ENCODE peak calls at places on chromosomes 11 and 22, in eight cellular contexts. Z is CD4-positive, alpha-beta T cell; W is Peyer's patch; F is colonic mucosa; A is HCT116; E is breast epithelium; R is sigmoid colon; U is suprapubic skin. B is an unnamed sample.

GRCh38 chr11:107567739-107568335 is 2.3 kb upstream of the ALKBH8 start:
- DNase-seq in U (no peak), A (no peak), R (no peak), E (no peak), W (no peak), F (no peak), Z (no peak), B (no peak)

GRCh38 chr22:39960791-39961746 is 872 bp downstream of the TMA7B start:
- DNase-seq in F (no peak), E (no peak), A (no peak), R (no peak), U (no peak), W (peak), Z (peak), B (peak)

GRCh38 chr22:38271927-38272372 is 860 bp downstream of the TMEM184B start:
- DNase-seq in U (no peak), A (no peak), F (peak), Z (no peak), E (peak), W (peak), R (no peak), B (peak)

GRCh38 chr11:7605544-7605943 is 67.8 kb downstream of the CYB5R2 start:
- DNase-seq in Z (no peak), F (no peak), U (no peak), A (peak), W (no peak), E (no peak), R (no peak), B (peak)

GRCh38 chr22:48490513-48491411 is 1336.9 kb downstream of the BRD1 start:
- DNase-seq in Z (no peak), R (peak), U (no peak), A (no peak), F (no peak), E (no peak), W (peak), B (no peak)

GRCh38 chr11:70104419-70104818 is 26.3 kb downstream of the ANO1 start:
- DNase-seq in U (no peak), E (no peak), F (no peak), W (no peak), Z (no peak), A (no peak), R (no peak), B (no peak)

GRCh38 chr22:49077036-49077393 is 750.7 kb downstream of the BRD1 start:
- DNase-seq in U (no peak), F (no peak), R (peak), W (no peak), E (no peak), Z (no peak), A (no peak), B (no peak)

GRCh38 chr11:14308114-14308896 is 50.7 kb downstream of the RRAS2 start:
- DNase-seq in A (peak), E (no peak), U (no peak), W (no peak), Z (no peak), F (no peak), R (no peak), B (no peak)

GRCh38 chr11:954392-955144 is 28.9 kb downstream of the AP2A2 start:
- DNase-seq in A (no peak), E (no peak), F (no peak), Z (no peak), R (no peak), U (no peak), W (no peak), B (no peak)

GRCh38 chr11:2132874-2133480 is 6.2 kb downstream of the IGF2 start:
- DNase-seq in A (no peak), U (no peak), Z (no peak), R (no peak), W (no peak), E (no peak), F (no peak), B (no peak)

GRCh38 chr22:46756097-46756496 is 6.4 kb upstream of the TBC1D22A start:
- DNase-seq in E (no peak), W (no peak), Z (no peak), A (no peak), R (no peak), F (no peak), U (no peak), B (no peak)

GRCh38 chr11:2296913-2297622 is 4.7 kb downstream of the C11orf21 start:
- DNase-seq in Z (no peak), W (no peak), F (no peak), A (no peak), E (no peak), R (peak), U (no peak), B (no peak)

GRCh38 chr11:4665424-4665823 is 21.6 kb downstream of the OR51E1 start:
- DNase-seq in U (no peak), F (no peak), Z (no peak), W (no peak), R (no peak), E (no peak), A (no peak), B (no peak)

GRCh38 chr11:69055212-69055586 is 6.5 kb downstream of the TPCN2 start:
- DNase-seq in A (no peak), R (no peak), F (peak), U (no peak), Z (no peak), E (no peak), W (peak), B (no peak)

GRCh38 chr11:71461696-71462095 is 8.7 kb downstream of the NADSYN1 start:
- DNase-seq in A (no peak), E (no peak), Z (no peak), R (no peak), U (no peak), W (no peak), F (no peak), B (no peak)

GRCh38 chr11:62392506-62392905 is 26.3 kb upstream of the SCGB1A1 start:
- DNase-seq in W (no peak), Z (no peak), F (no peak), A (no peak), E (no peak), R (no peak), U (no peak), B (no peak)

GRCh38 chr22:32880061-32880460 is 78.6 kb downstream of the TIMP3 start:
- DNase-seq in E (no peak), A (no peak), R (no peak), U (no peak), Z (no peak), W (no peak), F (no peak), B (no peak)

GRCh38 chr11:45665206-45665932 is at the start of gene CHST1:
- DNase-seq in W (peak), A (no peak), R (peak), U (no peak), E (no peak), Z (no peak), F (peak), B (peak)

GRCh38 chr11:117076941-117077659 is 21.1 kb downstream of the SIK3 start:
- DNase-seq in W (no peak), E (no peak), U (no peak), F (no peak), A (no peak), R (no peak), Z (no peak), B (no peak)

GRCh38 chr11:1453611-1454386 is 32.8 kb downstream of the MOB2 start:
- DNase-seq in U (no peak), Z (peak), E (no peak), A (no peak), W (peak), F (peak), R (peak), B (peak)

GRCh38 chr11:9530020-9530628 is 43.3 kb upstream of the WEE1 start:
- DNase-seq in Z (no peak), W (no peak), R (no peak), F (no peak), U (no peak), A (no peak), E (peak), B (no peak)

GRCh38 chr11:83249972-83250593 is 36.1 kb downstream of the CCDC90B start:
- DNase-seq in R (no peak), U (no peak), F (no peak), Z (no peak), E (no peak), A (peak), W (no peak), B (no peak)

GRCh38 chr11:17533782-17534415 is 10.3 kb downstream of the USH1C start:
- DNase-seq in U (no peak), E (no peak), F (no peak), A (no peak), W (no peak), R (no peak), Z (no peak), B (no peak)

GRCh38 chr22:34765115-34765514 is 300.8 kb upstream of the ISX start:
- DNase-seq in A (no peak), Z (no peak), U (no peak), R (no peak), W (no peak), E (no peak), F (no peak), B (no peak)

GRCh38 chr11:88231894-88232482 is 56.7 kb upstream of the RAB38 start:
- DNase-seq in Z (no peak), E (no peak), U (no peak), W (no peak), A (no peak), R (no peak), F (no peak), B (no peak)

GRCh38 chr11:88039512-88040496 is 135.4 kb downstream of the RAB38 start:
- DNase-seq in A (no peak), U (no peak), E (no peak), F (no peak), R (no peak), Z (no peak), W (no peak), B (no peak)

GRCh38 chr11:2529636-2530035 is 84.8 kb downstream of the KCNQ1 start:
- DNase-seq in Z (no peak), F (no peak), A (no peak), R (peak), E (no peak), U (peak), W (peak), B (no peak)

GRCh38 chr22:19576460-19577421 is 52.5 kb upstream of the CLDN5 start:
- DNase-seq in A (no peak), W (no peak), E (no peak), U (no peak), R (peak), F (no peak), Z (peak), B (no peak)

GRCh38 chr11:87491381-87491780 is 453.6 kb downstream of the TMEM135 start:
- DNase-seq in F (no peak), A (no peak), U (no peak), W (no peak), Z (no peak), E (no peak), R (no peak), B (no peak)

GRCh38 chr11:128411812-128412211 is 175.5 kb downstream of the ETS1 start:
- DNase-seq in W (no peak), E (no peak), U (no peak), F (no peak), Z (no peak), A (no peak), R (no peak), B (no peak)

GRCh38 chr22:20111689-20112622 is 3.9 kb upstream of the RANBP1 start:
- DNase-seq in A (no peak), F (no peak), U (no peak), Z (no peak), R (no peak), W (no peak), E (no peak), B (no peak)

GRCh38 chr22:22769434-22770279 is 118.0 kb upstream of the IGLL5 start:
- DNase-seq in A (no peak), W (no peak), U (no peak), E (no peak), R (no peak), Z (no peak), F (no peak), B (no peak)

GRCh38 chr22:26681395-26681821 is 24.0 kb downstream of the MIAT start:
- DNase-seq in F (no peak), U (no peak), R (no peak), W (no peak), E (no peak), Z (no peak), A (no peak), B (peak)

GRCh38 chr11:69292221-69292648 is 1.7 kb upstream of the MYEOV start:
- DNase-seq in W (peak), Z (peak), R (no peak), E (no peak), U (no peak), A (no peak), F (no peak), B (no peak)

GRCh38 chr11:64834723-64835615 is 9.5 kb downstream of the CDC42BPG start:
- DNase-seq in Z (no peak), E (peak), A (no peak), R (no peak), U (no peak), F (no peak), W (no peak), B (peak)

GRCh38 chr22:38738475-38739070 is 17.2 kb downstream of the SUN2 start:
- DNase-seq in W (no peak), Z (no peak), R (no peak), U (no peak), E (no peak), A (no peak), F (no peak), B (no peak)

GRCh38 chr11:2724653-2725366 is 25.0 kb upstream of the KCNQ1OT1 start:
- DNase-seq in E (peak), U (no peak), W (peak), A (no peak), F (no peak), R (peak), Z (no peak), B (no peak)

GRCh38 chr11:90252053-90252452 is 29.2 kb upstream of the CHORDC1 start:
- DNase-seq in U (no peak), A (no peak), R (no peak), E (no peak), F (no peak), Z (no peak), W (no peak), B (no peak)

GRCh38 chr11:102319544-102319943 is 2.3 kb downstream of the BIRC3 start:
- DNase-seq in F (no peak), R (no peak), E (no peak), A (no peak), Z (no peak), U (no peak), W (no peak), B (no peak)
- H3K27ac ChIP-seq in F (no peak), R (peak), E (no peak), A (no peak), Z (peak), U (no peak), W (peak), B (no peak)

DNA sequence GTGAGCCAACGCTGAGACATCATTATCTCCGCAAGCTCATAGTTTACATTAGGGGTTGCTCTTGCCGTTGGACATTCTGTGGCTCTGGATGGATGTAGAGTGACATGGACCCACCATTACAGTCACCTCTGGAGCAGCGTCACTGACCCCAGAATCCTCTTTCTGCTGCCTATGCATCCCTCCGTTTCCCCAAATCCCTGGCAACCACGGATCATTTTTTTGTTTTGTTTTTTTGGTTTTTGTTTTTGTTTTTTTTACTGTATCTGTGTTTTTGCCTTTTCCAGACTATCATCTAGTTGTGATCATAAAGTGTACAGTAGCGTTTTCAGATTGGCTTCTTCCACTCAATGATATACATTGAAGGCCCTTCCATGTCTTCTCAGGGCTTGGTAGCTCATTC is 4.0 kb downstream of the PARVB start:
- DNase-seq in F (no peak), E (no peak), A (no peak), R (no peak), Z (no peak), U (no peak), W (no peak), B (no peak)
- H3K27ac ChIP-seq in F (no peak), E (no peak), A (no peak), R (no peak), Z (no peak), U (no peak), W (peak), B (peak)

GRCh38 chr22:24190159-24190540 is 8.9 kb downstream of the SUSD2 start:
- DNase-seq in U (no peak), F (no peak), A (no peak), E (no peak), R (peak), W (no peak), Z (no peak), B (no peak)
- H3K27ac ChIP-seq in U (no peak), F (no peak), A (peak), E (peak), R (no peak), W (no peak), Z (no peak), B (no peak)

GRCh38 chr11:15893080-15893492 is 463.3 kb downstream of the SOX6 start:
- DNase-seq in F (peak), Z (no peak), A (no peak), W (no peak), R (no peak), U (no peak), E (no peak), B (no peak)
- H3K27ac ChIP-seq in F (no peak), Z (no peak), A (no peak), W (no peak), R (no peak), U (no peak), E (no peak), B (no peak)

GRCh38 chr11:20762980-20763379 is 93.6 kb downstream of the NELL1 start:
- DNase-seq in U (no peak), R (no peak), W (no peak), E (no peak), F (no peak), A (no peak), Z (no peak), B (no peak)

GRCh38 chr11:20759541-20759940 is 90.2 kb downstream of the NELL1 start:
- DNase-seq in U (no peak), W (no peak), R (no peak), A (no peak), Z (no peak), F (no peak), E (no peak), B (no peak)

GRCh38 chr11:20762112-20762511 is 92.7 kb downstream of the NELL1 start:
- DNase-seq in Z (no peak), R (no peak), E (no peak), A (no peak), W (no peak), F (no peak), U (no peak), B (no peak)
- H3K27ac ChIP-seq in Z (no peak), R (no peak), E (no peak), A (no peak), W (no peak), F (no peak), U (no peak), B (no peak)

GRCh38 chr11:111820059-111820375 is 51.4 kb downstream of the ALG9 start:
- DNase-seq in F (no peak), A (no peak), Z (no peak), W (no peak), E (no peak), U (no peak), R (no peak), B (no peak)
- H3K27ac ChIP-seq in F (no peak), A (no peak), Z (no peak), W (peak), E (peak), U (peak), R (peak), B (peak)

GRCh38 chr22:42075277-42075676 is 1.2 kb downstream of the PHETA2 start:
- DNase-seq in W (peak), Z (no peak), R (no peak), U (peak), E (no peak), F (no peak), A (no peak), B (no peak)
- H3K27ac ChIP-seq in W (peak), Z (no peak), R (peak), U (peak), E (peak), F (peak), A (no peak), B (no peak)

GRCh38 chr11:33775064-33775807 is 916 bp upstream of the FBXO3 start:
- DNase-seq in A (no peak), W (no peak), F (no peak), Z (no peak), E (no peak), U (no peak), R (no peak), B (no peak)
- H3K27ac ChIP-seq in A (no peak), W (peak), F (peak), Z (peak), E (peak), U (peak), R (peak), B (peak)

GRCh38 chr11:12087075-12087775 is 23.2 kb upstream of the MICAL2 start:
- DNase-seq in Z (no peak), W (peak), F (peak), A (peak), R (no peak), U (no peak), E (no peak), B (no peak)

GRCh38 chr11:12089473-12089872 is 20.9 kb upstream of the MICAL2 start:
- DNase-seq in R (no peak), A (no peak), W (peak), F (no peak), E (no peak), Z (no peak), U (no peak), B (no peak)

GRCh38 chr11:12088531-12088930 is 21.9 kb upstream of the MICAL2 start:
- DNase-seq in R (no peak), Z (no peak), A (no peak), W (peak), F (no peak), E (no peak), U (no peak), B (no peak)

GRCh38 chr11:12089041-12089440 is 21.3 kb upstream of the MICAL2 start:
- DNase-seq in W (peak), F (no peak), R (no peak), U (no peak), Z (no peak), E (no peak), A (no peak), B (no peak)

DNA sequence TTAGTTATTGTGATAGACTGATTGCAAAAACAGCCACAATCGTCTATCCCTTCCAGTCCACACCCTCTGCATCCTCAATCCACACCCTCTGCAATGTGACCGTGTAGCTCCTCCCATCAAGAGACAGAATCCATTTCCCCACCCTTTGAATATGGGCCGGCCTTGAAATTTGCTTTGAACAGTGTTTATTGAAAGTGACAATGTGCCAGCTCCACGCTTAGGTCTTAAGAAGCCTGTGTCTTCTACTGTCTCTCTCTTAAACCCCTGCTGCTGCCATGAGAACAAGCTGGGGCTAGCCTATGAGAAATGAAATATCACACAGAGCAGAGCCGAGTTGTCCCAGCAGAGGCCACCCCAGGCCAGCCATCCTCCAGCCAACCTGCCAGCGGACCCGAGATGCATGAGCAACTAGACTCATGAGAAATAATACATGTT is 22.3 kb upstream of the MICAL2 start:
- DNase-seq in R (peak), E (peak), F (peak), Z (no peak), U (no peak), A (no peak), W (peak), B (no peak)
- H3K27ac ChIP-seq in R (peak), E (peak), F (peak), Z (no peak), U (peak), A (peak), W (peak), B (peak)

DNA sequence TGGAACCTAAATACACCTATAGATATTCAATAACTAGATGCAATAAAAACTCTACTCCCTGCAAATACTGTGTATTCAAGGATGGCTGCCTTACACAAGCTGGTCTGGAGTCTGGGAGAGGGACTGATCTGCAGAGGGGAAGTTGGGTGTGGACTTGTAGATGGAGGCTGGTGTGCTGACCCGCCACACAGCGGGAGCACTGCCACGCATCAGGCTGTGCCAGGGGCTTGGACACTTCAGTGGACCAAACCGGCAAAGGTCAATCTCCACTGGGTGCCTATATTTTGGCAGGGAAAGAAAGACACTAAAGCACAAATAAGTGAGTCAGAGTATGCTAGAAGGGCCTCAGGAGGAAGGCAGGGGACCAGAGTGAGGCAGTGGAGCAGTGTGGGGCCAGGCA is 2.1 kb upstream of the SHANK3 start:
- DNase-seq in Z (no peak), F (no peak), U (no peak), R (no peak), W (peak), E (no peak), A (no peak), B (no peak)
- H3K27ac ChIP-seq in Z (no peak), F (no peak), U (peak), R (no peak), W (peak), E (peak), A (no peak), B (peak)

B was measured in lung.